ENCODE peak calls at places on chromosomes 13 and 19, in eight cellular contexts. L is HFF-Myc, T is AG04450, Z is NB4, K is body of pancreas, H is RWPE2, F is psoas muscle, O is upper lobe of left lung. J is an unnamed sample.

GRCh38 chr19:12453495-12453894 is 12.7 kb upstream of the ZNF443 start:
- DNase-seq in O (no peak), H (no peak), L (no peak), T (no peak), F (no peak), Z (no peak), K (peak), J (no peak)

GRCh38 chr19:5244351-5244750 is 96.3 kb downstream of the PTPRS start:
- DNase-seq in T (no peak), L (no peak), O (no peak), K (no peak), F (no peak), H (no peak), Z (no peak), J (no peak)

GRCh38 chr13:99376132-99376531 is 68.9 kb upstream of the GPR183 start:
- DNase-seq in T (no peak), Z (no peak), L (no peak), F (no peak), H (no peak), K (peak), O (peak), J (no peak)

GRCh38 chr13:61187471-61187870 is 228.2 kb downstream of the PCDH20 start:
- DNase-seq in K (no peak), H (no peak), Z (no peak), T (no peak), F (no peak), O (no peak), L (no peak), J (no peak)

GRCh38 chr19:7540761-7541480 is 5.4 kb downstream of the PNPLA6 start:
- DNase-seq in L (no peak), Z (peak), T (no peak), O (no peak), H (peak), F (no peak), K (no peak), J (peak)

GRCh38 chr13:20553309-20553708 is 13.6 kb upstream of the IFT88 start:
- DNase-seq in T (no peak), F (no peak), L (no peak), Z (no peak), H (no peak), K (no peak), O (no peak), J (no peak)

GRCh38 chr19:7730286-7731217 is 1.4 kb downstream of the CLEC4G start:
- DNase-seq in F (no peak), T (no peak), K (no peak), H (no peak), L (no peak), O (no peak), Z (no peak), J (no peak)

GRCh38 chr13:73924607-73925006 is 209.6 kb downstream of the KLF12 start:
- DNase-seq in F (no peak), T (no peak), L (no peak), O (no peak), H (no peak), Z (no peak), K (no peak), J (no peak)

GRCh38 chr19:42816901-42817300 is 51.4 kb upstream of the PSG8 start:
- DNase-seq in O (no peak), L (no peak), K (no peak), Z (no peak), T (no peak), F (no peak), H (no peak), J (no peak)

GRCh38 chr13:23811366-23812027 is 77.7 kb downstream of the MIPEP start:
- DNase-seq in Z (no peak), T (no peak), K (no peak), H (no peak), F (no peak), L (no peak), O (no peak), J (no peak)

GRCh38 chr13:107104631-107105030 is 536.7 kb upstream of the ARGLU1 start:
- DNase-seq in H (no peak), T (peak), Z (no peak), L (no peak), K (no peak), F (no peak), O (no peak), J (no peak)

GRCh38 chr13:104086205-104086604 is 1020.0 kb upstream of the SLC10A2 start:
- DNase-seq in K (no peak), L (no peak), T (no peak), H (no peak), O (no peak), Z (no peak), F (no peak), J (no peak)

GRCh38 chr19:14517840-14518505 is at the start of gene DNAJB1:
- DNase-seq in O (peak), H (peak), F (peak), Z (peak), L (no peak), K (peak), T (no peak), J (peak)

GRCh38 chr19:37905936-37906867 is at the start of gene WDR87:
- DNase-seq in K (peak), L (no peak), O (peak), Z (peak), F (peak), H (no peak), T (no peak), J (peak)

GRCh38 chr19:49614096-49614857 is 23.3 kb downstream of the PRR12 start:
- DNase-seq in T (peak), Z (peak), F (no peak), H (no peak), O (no peak), L (peak), K (no peak), J (peak)

GRCh38 chr19:54156953-54157352 is 2.6 kb downstream of the LENG1 start:
- DNase-seq in L (no peak), H (no peak), K (no peak), T (no peak), Z (no peak), O (no peak), F (no peak), J (no peak)

GRCh38 chr13:113934576-113934975 is 39.3 kb downstream of the C13orf46 start:
- DNase-seq in Z (no peak), T (no peak), K (no peak), H (peak), O (no peak), L (no peak), F (peak), J (no peak)

GRCh38 chr19:4909172-4909896 is at the start of gene UHRF1:
- DNase-seq in Z (peak), O (no peak), H (no peak), T (no peak), K (no peak), F (no peak), L (no peak), J (peak)

GRCh38 chr19:5048727-5049553 is 80.0 kb downstream of the KDM4B start:
- DNase-seq in Z (no peak), H (no peak), T (no peak), F (peak), O (no peak), K (no peak), L (no peak), J (peak)

GRCh38 chr13:40430234-40430633 is 236.2 kb downstream of the FOXO1 start:
- DNase-seq in Z (no peak), F (no peak), H (no peak), T (no peak), O (no peak), K (peak), L (no peak), J (peak)

GRCh38 chr19:43422000-43422688 is 7.5 kb downstream of the TEX101 start:
- DNase-seq in L (no peak), K (no peak), F (no peak), O (no peak), Z (no peak), T (no peak), H (no peak), J (no peak)

GRCh38 chr13:66410314-66410713 is 819.8 kb downstream of the PCDH9 start:
- DNase-seq in L (no peak), F (no peak), O (no peak), T (no peak), Z (no peak), H (no peak), K (no peak), J (no peak)

GRCh38 chr19:45340232-45340898 is at the start of gene KLC3:
- DNase-seq in L (no peak), K (peak), Z (no peak), T (no peak), O (peak), H (no peak), F (no peak), J (peak)

GRCh38 chr19:45340899-45341453 is 426 bp downstream of the KLC3 start:
- DNase-seq in K (peak), O (no peak), L (no peak), F (no peak), T (no peak), H (no peak), Z (no peak), J (no peak)

GRCh38 chr19:45342911-45343310 is 2.4 kb downstream of the KLC3 start:
- DNase-seq in Z (no peak), H (no peak), F (no peak), O (no peak), T (no peak), L (no peak), K (no peak), J (no peak)

GRCh38 chr19:45336696-45337251 is 3.8 kb upstream of the KLC3 start:
- DNase-seq in H (no peak), T (no peak), F (no peak), K (no peak), O (no peak), L (no peak), Z (no peak), J (no peak)

DNA sequence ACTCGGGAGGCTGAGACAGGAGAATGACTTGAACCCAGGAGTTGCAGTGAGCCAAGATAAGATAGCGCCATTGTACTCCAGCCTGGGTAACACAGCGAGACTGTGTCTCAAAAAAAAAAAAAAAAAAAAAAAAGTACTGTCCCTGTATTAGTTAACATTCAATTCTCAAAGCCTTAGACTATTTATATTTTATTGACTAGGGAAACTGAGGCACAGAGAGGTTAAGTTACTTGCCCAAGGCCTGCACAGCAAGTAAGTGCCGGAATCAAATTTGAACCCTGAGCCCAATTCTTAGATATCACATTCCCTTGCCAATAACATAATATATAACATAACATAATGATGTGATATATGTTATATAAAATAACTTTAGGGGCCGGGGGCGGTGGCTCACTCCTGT is 921 bp upstream of the KLC3 start:
- DNase-seq in Z (no peak), L (no peak), H (no peak), T (no peak), F (no peak), K (no peak), O (no peak), J (no peak)
- H3K4me3 ChIP-seq in Z (no peak), L (no peak), H (no peak), T (no peak), F (no peak), K (no peak), O (no peak), J (no peak)

GRCh38 chr19:3732108-3732507 is 23.9 kb downstream of the TJP3 start:
- DNase-seq in H (no peak), Z (no peak), K (no peak), F (no peak), T (no peak), O (no peak), L (no peak), J (no peak)
- TF ChIP-seq CTCF in H (no peak), Z (no peak), K (no peak), F (no peak), T (no peak), O (no peak), L (no peak), J (no peak)

GRCh38 chr19:46299695-46300094 is 2.9 kb downstream of the HIF3A start:
- DNase-seq in L (no peak), F (no peak), H (no peak), Z (no peak), T (no peak), O (peak), K (no peak), J (peak)
- H3K4me3 ChIP-seq in L (no peak), F (peak), H (no peak), Z (no peak), T (no peak), O (peak), K (no peak), J (no peak)

GRCh38 chr13:49908637-49909036 is 27.5 kb downstream of the SPRYD7 start:
- DNase-seq in H (no peak), L (no peak), Z (peak), F (no peak), O (no peak), K (no peak), T (no peak), J (no peak)
- TF ChIP-seq CTCF in H (no peak), L (peak), Z (peak), F (no peak), O (no peak), K (no peak), T (no peak), J (no peak)

J was measured in cardiac muscle cell.